ENCODE peak calls at places on chromosomes 4 and X, in four cellular contexts. E, X, C and W are unnamed samples.
A peak's percentile ranks its signal among the peaks of the same experiment; 100 is the strongest.

GRCh38 chr4:37383579-37384229 is 139.2 kb downstream of the NWD2 start:
- DNase-seq in E (no peak), X (peak; percentile 40), C (peak; percentile 11), W (peak; percentile 19)

GRCh38 chr4:5034206-5034605 is 14.9 kb upstream of the CYTL1 start:
- DNase-seq in E (no peak), X (no peak), C (no peak), W (no peak)

GRCh38 chr4:120749445-120750151 is 172.9 kb downstream of the PRDM5 start:
- DNase-seq in E (no peak), X (no peak), C (no peak), W (no peak)

GRCh38 chr4:110533590-110533910 is 57.6 kb downstream of the ENPEP start:
- DNase-seq in E (no peak), X (peak; percentile 1), C (peak; percentile 9), W (peak; percentile 25)

GRCh38 chr4:168857009-168857408 is 153.0 kb downstream of the CBR4 start:
- DNase-seq in E (no peak), X (no peak), C (no peak), W (peak; percentile 69)

GRCh38 chrX:19107035-19107434 is 15.2 kb downstream of the ADGRG2 start:
- DNase-seq in E (no peak), X (no peak), C (no peak), W (no peak)

GRCh38 chr4:169096221-169096620 is 86.2 kb upstream of the CBR4 start:
- DNase-seq in E (no peak), X (no peak), C (no peak), W (no peak)

GRCh38 chr4:101140228-101140627 is 207.1 kb downstream of the PPP3CA start:
- DNase-seq in E (no peak), X (no peak), C (no peak), W (no peak)

GRCh38 chr4:147560632-147561031 is 56.6 kb upstream of the TMEM184C start:
- DNase-seq in E (no peak), X (peak; percentile 65), C (no peak), W (peak; percentile 40)

GRCh38 chrX:132401935-132402334 is 86.9 kb downstream of the MBNL3 start:
- DNase-seq in E (no peak), X (no peak), C (no peak), W (peak; percentile 65)

GRCh38 chr4:38909015-38909414 is 41.4 kb downstream of the FAM114A1 start:
- DNase-seq in E (no peak), X (no peak), C (no peak), W (no peak)

GRCh38 chrX:12771445-12772069 is 19.7 kb upstream of the PRPS2 start:
- DNase-seq in E (no peak), X (peak; percentile 58), C (peak; percentile 13), W (peak; percentile 19)

GRCh38 chr4:8033776-8034528 is 94.3 kb upstream of the AFAP1 start:
- DNase-seq in E (no peak), X (no peak), C (no peak), W (no peak)

GRCh38 chr4:6470502-6471302 is 1.7 kb downstream of the PPP2R2C start:
- DNase-seq in E (no peak), X (peak; percentile 41), C (no peak), W (peak; percentile 41)

GRCh38 chr4:149980941-149981340 is 97.3 kb upstream of the DCLK2 start:
- DNase-seq in E (no peak), X (peak; percentile 70), C (peak; percentile 51), W (peak; percentile 46)

GRCh38 chr4:62394751-62395150 is 1194.6 kb downstream of the ADGRL3 start:
- DNase-seq in E (no peak), X (no peak), C (no peak), W (no peak)

GRCh38 chrX:19554786-19555185 is 39.5 kb upstream of the MAP3K15 start:
- DNase-seq in E (no peak), X (peak; percentile 11), C (peak; percentile 70), W (peak; percentile 88)

GRCh38 chr4:45063166-45063565 is 336.8 kb upstream of the GNPDA2 start:
- DNase-seq in E (no peak), X (peak; percentile 1), C (no peak), W (no peak)

GRCh38 chr4:171846232-171846631 is 33.0 kb downstream of the GALNTL6 start:
- DNase-seq in E (no peak), X (peak; percentile 35), C (peak; percentile 74), W (peak; percentile 32)

GRCh38 chrX:120310861-120311631 is at the start of gene TMEM255A:
- DNase-seq in E (no peak), X (no peak), C (no peak), W (peak; percentile 6)
- H3K4me3 ChIP-seq in E (peak within 1 kb of the TSS; percentile 84), X (peak within 1 kb of the TSS; percentile 7), C (peak within 1 kb of the TSS; percentile 42), W (no peak within 1 kb of the TSS)

DNA sequence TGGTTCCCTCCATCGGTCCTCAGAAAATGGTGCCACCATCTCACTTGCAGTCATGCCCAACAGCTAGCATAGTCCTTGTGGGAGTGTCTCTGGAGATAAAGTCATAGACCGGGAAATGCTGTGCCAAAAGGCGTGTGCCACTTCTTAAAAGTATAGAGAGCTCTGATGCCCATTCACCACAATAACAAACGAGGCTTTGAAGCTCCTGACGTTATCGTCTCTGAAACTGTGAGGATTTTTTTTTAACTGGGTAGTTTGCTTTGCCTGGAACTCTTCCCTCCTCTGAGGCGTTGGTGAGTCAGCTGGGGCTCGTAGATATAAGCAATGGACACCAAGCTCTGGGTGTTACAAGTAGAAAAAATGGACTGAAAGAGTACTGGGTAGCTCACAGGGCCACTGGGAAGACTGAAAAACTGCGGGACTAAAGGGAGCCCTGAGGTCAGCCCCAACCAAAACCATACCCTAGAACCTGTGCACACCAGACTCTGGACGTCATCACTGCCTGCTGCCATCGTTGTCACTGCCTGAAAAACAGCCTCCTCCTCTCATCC is 89.4 kb upstream of the TRIM2 start:
- DNase-seq in E (no peak), X (peak; percentile 60), C (peak; percentile 78), W (peak; percentile 89)
- H3K4me3 ChIP-seq in E (no peak overlapping the region), X (no peak overlapping the region), C (no peak overlapping the region), W (no peak overlapping the region)

GRCh38 chr4:96845798-96846197 is 1005.9 kb downstream of the PDHA2 start:
- DNase-seq in E (no peak), X (no peak), C (no peak), W (no peak)
- H3K4me3 ChIP-seq in E (no peak overlapping the region), X (no peak overlapping the region), C (no peak overlapping the region), W (no peak overlapping the region)

DNA sequence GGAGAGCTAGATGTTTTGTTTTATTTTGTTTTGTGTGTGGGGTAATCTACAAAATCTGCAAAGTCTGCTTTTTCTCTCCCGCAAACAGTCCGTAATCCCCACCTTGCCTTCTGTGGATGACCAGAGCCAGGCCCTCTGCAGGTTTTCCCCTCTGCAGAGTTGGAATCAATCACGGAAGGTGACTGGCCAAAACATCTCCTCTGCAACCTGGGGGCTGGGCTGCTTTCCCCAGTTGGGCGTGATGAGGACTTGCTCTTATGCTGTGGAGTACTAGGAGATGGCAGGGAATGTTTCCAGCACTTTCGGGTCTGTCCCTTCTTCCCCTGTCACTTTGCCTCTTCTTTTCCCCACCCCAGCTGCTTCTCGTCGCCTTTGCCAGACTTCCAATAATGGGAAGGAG is 1.1 kb downstream of the TMEM35A start:
- DNase-seq in E (no peak), X (no peak), C (no peak), W (no peak)
- H3K4me3 ChIP-seq in E (no peak overlapping the region), X (peak overlapping the region; percentile 10), C (peak overlapping the region; percentile 62), W (peak overlapping the region; percentile 64)

GRCh38 chr4:40842725-40843401 is 93.1 kb downstream of the NSUN7 start:
- DNase-seq in E (no peak), X (no peak), C (no peak), W (no peak)
- H3K4me3 ChIP-seq in E (no peak overlapping the region), X (no peak overlapping the region), C (no peak overlapping the region), W (no peak overlapping the region)

GRCh38 chr4:165332502-165332901 is 5.0 kb downstream of the MSMO1 start:
- DNase-seq in E (no peak), X (no peak), C (no peak), W (no peak)

GRCh38 chr4:165331316-165331715 is 3.8 kb downstream of the MSMO1 start:
- DNase-seq in E (no peak), X (no peak), C (no peak), W (peak; percentile 44)

GRCh38 chr4:165330071-165330470 is 2.6 kb downstream of the MSMO1 start:
- DNase-seq in E (no peak), X (no peak), C (no peak), W (no peak)

GRCh38 chr4:165330666-165331065 is 3.2 kb downstream of the MSMO1 start:
- DNase-seq in E (no peak), X (no peak), C (no peak), W (no peak)

DNA sequence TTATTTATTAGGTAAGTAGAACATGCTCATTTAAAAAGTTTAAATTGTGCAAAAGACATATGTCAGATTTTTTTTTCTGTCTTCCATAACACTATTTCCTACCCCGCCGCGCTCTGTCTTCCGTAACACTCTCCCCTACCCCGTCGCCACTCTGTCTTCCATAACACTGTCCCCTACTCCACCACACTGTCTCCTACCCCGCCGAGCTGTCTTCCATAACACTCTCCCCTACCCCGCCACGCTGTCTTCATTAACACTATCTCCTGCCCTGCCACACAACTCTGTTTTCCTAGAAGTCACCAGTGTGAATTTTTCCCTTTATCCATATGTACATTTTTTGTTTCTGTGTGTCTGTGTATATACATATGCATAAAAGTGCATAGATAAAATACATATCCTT is 4.4 kb downstream of the MSMO1 start:
- DNase-seq in E (no peak), X (no peak), C (no peak), W (no peak)
- H3K4me3 ChIP-seq in E (peak overlapping the region; percentile 89), X (peak overlapping the region; percentile 93), C (peak overlapping the region; percentile 97), W (peak overlapping the region; percentile 90)

DNA sequence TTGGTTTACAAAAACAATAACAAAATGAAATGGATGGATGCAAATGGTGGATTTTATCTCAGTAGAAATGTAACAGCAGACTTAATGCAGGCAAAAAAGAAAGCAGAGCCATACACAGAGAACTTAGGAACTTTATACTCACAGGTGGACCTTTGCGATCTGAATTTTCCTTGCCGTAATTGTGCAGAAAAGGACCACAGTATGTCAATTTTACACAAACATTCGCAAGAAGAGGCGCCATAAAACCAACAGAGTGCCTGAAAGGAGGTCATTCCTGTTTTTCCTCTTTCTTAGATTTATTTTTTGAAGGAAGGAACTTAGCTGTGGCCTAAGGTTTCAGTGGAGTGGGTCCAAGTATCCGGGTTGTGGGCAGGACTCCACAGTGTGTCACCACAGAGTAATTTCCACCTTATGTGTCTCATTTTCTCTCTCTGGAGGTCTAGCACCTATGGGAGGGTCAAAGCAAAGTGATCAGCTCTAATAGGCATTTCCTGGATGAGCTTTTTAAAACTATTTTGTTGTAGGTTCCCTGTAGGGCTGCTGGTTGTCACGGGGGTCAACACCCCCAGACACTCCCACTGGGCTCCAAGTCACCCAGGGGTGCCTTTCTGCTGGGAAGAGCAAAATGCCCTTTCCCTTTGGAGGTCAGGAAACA is 24.7 kb upstream of the PBDC1 start:
- DNase-seq in E (no peak), X (peak; percentile 14), C (no peak), W (peak; percentile 52)
- H3K4me3 ChIP-seq in E (peak overlapping the region; percentile 73), X (no peak overlapping the region), C (no peak overlapping the region), W (peak overlapping the region; percentile 32)